ENCODE peak calls at places on chromosomes 12 and 14, in ten cellular contexts. One of them, this sample, is unnamed.

GRCh38 chr12:27680638-27681037 is 15.6 kb upstream of the REP15 start:
- DNase-seq in H9: no peak
- DNase-seq in aorta: no peak
- DNase-seq in germinal center: no peak
- DNase-seq in T-helper 9 cell: no peak
- DNase-seq in uterus: no peak
- DNase-seq in fibroblast of lung: no peak
- DNase-seq in AG10803: no peak
- DNase-seq in SK-N-DZ: no peak
- DNase-seq in stimulated activated CD4-positive, alpha-beta T cell treated with anti-CD3 and anti-CD28 coated beads, Interleukin-2, amount 100 ng/mL, for 48 hours: no peak
- DNase-seq in this sample: no peak

GRCh38 chr12:10196210-10196609 is 16.5 kb upstream of the GABARAPL1 start:
- DNase-seq in H9: no peak
- DNase-seq in aorta: no peak
- DNase-seq in germinal center: peak; percentile 49
- DNase-seq in T-helper 9 cell: no peak
- DNase-seq in uterus: no peak
- DNase-seq in fibroblast of lung: no peak
- DNase-seq in AG10803: no peak
- DNase-seq in SK-N-DZ: no peak
- DNase-seq in stimulated activated CD4-positive, alpha-beta T cell treated with anti-CD3 and anti-CD28 coated beads, Interleukin-2, amount 100 ng/mL, for 48 hours: no peak
- DNase-seq in this sample: no peak

GRCh38 chr14:101781240-101782061 is 19.9 kb downstream of the PPP2R5C start:
- DNase-seq in H9: no peak
- DNase-seq in aorta: peak; percentile 51
- DNase-seq in germinal center: peak; percentile 46
- DNase-seq in T-helper 9 cell: peak; percentile 28
- DNase-seq in uterus: no peak
- DNase-seq in fibroblast of lung: peak; percentile 20
- DNase-seq in AG10803: no peak
- DNase-seq in SK-N-DZ: no peak
- DNase-seq in stimulated activated CD4-positive, alpha-beta T cell treated with anti-CD3 and anti-CD28 coated beads, Interleukin-2, amount 100 ng/mL, for 48 hours: peak; percentile 38
- DNase-seq in this sample: no peak

GRCh38 chr12:130051900-130052299 is 110.4 kb upstream of the FZD10 start:
- DNase-seq in H9: no peak
- DNase-seq in aorta: no peak
- DNase-seq in germinal center: no peak
- DNase-seq in T-helper 9 cell: no peak
- DNase-seq in uterus: no peak
- DNase-seq in fibroblast of lung: no peak
- DNase-seq in AG10803: no peak
- DNase-seq in SK-N-DZ: no peak
- DNase-seq in stimulated activated CD4-positive, alpha-beta T cell treated with anti-CD3 and anti-CD28 coated beads, Interleukin-2, amount 100 ng/mL, for 48 hours: no peak
- DNase-seq in this sample: no peak

GRCh38 chr12:102766961-102767360 is 150.1 kb downstream of the PAH start:
- DNase-seq in H9: no peak
- DNase-seq in aorta: no peak
- DNase-seq in germinal center: no peak
- DNase-seq in T-helper 9 cell: no peak
- DNase-seq in uterus: no peak
- DNase-seq in fibroblast of lung: no peak
- DNase-seq in AG10803: no peak
- DNase-seq in SK-N-DZ: no peak
- DNase-seq in stimulated activated CD4-positive, alpha-beta T cell treated with anti-CD3 and anti-CD28 coated beads, Interleukin-2, amount 100 ng/mL, for 48 hours: no peak
- DNase-seq in this sample: no peak

GRCh38 chr12:82425241-82425640 is 66.9 kb downstream of the METTL25 start:
- DNase-seq in H9: no peak
- DNase-seq in aorta: no peak
- DNase-seq in germinal center: no peak
- DNase-seq in T-helper 9 cell: no peak
- DNase-seq in uterus: no peak
- DNase-seq in fibroblast of lung: peak; percentile 91
- DNase-seq in AG10803: peak; percentile 74
- DNase-seq in SK-N-DZ: no peak
- DNase-seq in stimulated activated CD4-positive, alpha-beta T cell treated with anti-CD3 and anti-CD28 coated beads, Interleukin-2, amount 100 ng/mL, for 48 hours: no peak
- DNase-seq in this sample: no peak

GRCh38 chr12:20429876-20430275 is 61.5 kb downstream of the PDE3A start:
- DNase-seq in H9: no peak
- DNase-seq in aorta: no peak
- DNase-seq in germinal center: no peak
- DNase-seq in T-helper 9 cell: no peak
- DNase-seq in uterus: no peak
- DNase-seq in fibroblast of lung: peak; percentile 38
- DNase-seq in AG10803: no peak
- DNase-seq in SK-N-DZ: no peak
- DNase-seq in stimulated activated CD4-positive, alpha-beta T cell treated with anti-CD3 and anti-CD28 coated beads, Interleukin-2, amount 100 ng/mL, for 48 hours: no peak
- DNase-seq in this sample: no peak

GRCh38 chr12:66629138-66629880 is 49.6 kb downstream of the GRIP1 start:
- DNase-seq in H9: no peak
- DNase-seq in aorta: no peak
- DNase-seq in germinal center: no peak
- DNase-seq in T-helper 9 cell: no peak
- DNase-seq in uterus: no peak
- DNase-seq in fibroblast of lung: no peak
- DNase-seq in AG10803: no peak
- DNase-seq in SK-N-DZ: no peak
- DNase-seq in stimulated activated CD4-positive, alpha-beta T cell treated with anti-CD3 and anti-CD28 coated beads, Interleukin-2, amount 100 ng/mL, for 48 hours: no peak
- DNase-seq in this sample: no peak

GRCh38 chr12:64912501-64912900 is 88.1 kb downstream of the TBC1D30 start:
- DNase-seq in H9: no peak
- DNase-seq in aorta: no peak
- DNase-seq in germinal center: no peak
- DNase-seq in T-helper 9 cell: no peak
- DNase-seq in uterus: peak; percentile 47
- DNase-seq in fibroblast of lung: peak; percentile 47
- DNase-seq in AG10803: peak; percentile 31
- DNase-seq in SK-N-DZ: no peak
- DNase-seq in stimulated activated CD4-positive, alpha-beta T cell treated with anti-CD3 and anti-CD28 coated beads, Interleukin-2, amount 100 ng/mL, for 48 hours: no peak
- DNase-seq in this sample: no peak

GRCh38 chr14:58752782-58753181 is 115.0 kb downstream of the DACT1 start:
- DNase-seq in H9: no peak
- DNase-seq in aorta: peak; percentile 93
- DNase-seq in germinal center: no peak
- DNase-seq in T-helper 9 cell: no peak
- DNase-seq in uterus: peak; percentile 52
- DNase-seq in fibroblast of lung: no peak
- DNase-seq in AG10803: no peak
- DNase-seq in SK-N-DZ: no peak
- DNase-seq in stimulated activated CD4-positive, alpha-beta T cell treated with anti-CD3 and anti-CD28 coated beads, Interleukin-2, amount 100 ng/mL, for 48 hours: no peak
- DNase-seq in this sample: no peak

GRCh38 chr14:72643317-72643801 is 250.5 kb downstream of the DPF3 start:
- DNase-seq in H9: no peak
- DNase-seq in aorta: peak; percentile 58
- DNase-seq in germinal center: no peak
- DNase-seq in T-helper 9 cell: no peak
- DNase-seq in uterus: no peak
- DNase-seq in fibroblast of lung: peak; percentile 100
- DNase-seq in AG10803: peak; percentile 96
- DNase-seq in SK-N-DZ: no peak
- DNase-seq in stimulated activated CD4-positive, alpha-beta T cell treated with anti-CD3 and anti-CD28 coated beads, Interleukin-2, amount 100 ng/mL, for 48 hours: no peak
- DNase-seq in this sample: no peak

GRCh38 chr12:22443379-22444316 is 100.7 kb downstream of the C2CD5 start:
- DNase-seq in H9: peak; percentile 86
- DNase-seq in aorta: peak; percentile 55
- DNase-seq in germinal center: peak; percentile 68
- DNase-seq in T-helper 9 cell: peak; percentile 42
- DNase-seq in uterus: peak; percentile 43
- DNase-seq in fibroblast of lung: peak; percentile 68
- DNase-seq in AG10803: peak; percentile 76
- DNase-seq in SK-N-DZ: peak; percentile 93
- DNase-seq in stimulated activated CD4-positive, alpha-beta T cell treated with anti-CD3 and anti-CD28 coated beads, Interleukin-2, amount 100 ng/mL, for 48 hours: peak; percentile 45
- DNase-seq in this sample: peak; percentile 55

GRCh38 chr12:127773520-127773919 is 493.4 kb upstream of the TMEM132C start:
- DNase-seq in H9: peak; percentile 74
- DNase-seq in aorta: no peak
- DNase-seq in germinal center: no peak
- DNase-seq in T-helper 9 cell: no peak
- DNase-seq in uterus: no peak
- DNase-seq in fibroblast of lung: no peak
- DNase-seq in AG10803: no peak
- DNase-seq in SK-N-DZ: peak; percentile 81
- DNase-seq in stimulated activated CD4-positive, alpha-beta T cell treated with anti-CD3 and anti-CD28 coated beads, Interleukin-2, amount 100 ng/mL, for 48 hours: no peak
- DNase-seq in this sample: peak; percentile 10

GRCh38 chr14:78005325-78005724 is 164.8 kb upstream of the NRXN3 start:
- DNase-seq in H9: no peak
- DNase-seq in aorta: no peak
- DNase-seq in germinal center: no peak
- DNase-seq in T-helper 9 cell: no peak
- DNase-seq in uterus: no peak
- DNase-seq in fibroblast of lung: peak; percentile 94
- DNase-seq in AG10803: peak; percentile 1
- DNase-seq in SK-N-DZ: no peak
- DNase-seq in stimulated activated CD4-positive, alpha-beta T cell treated with anti-CD3 and anti-CD28 coated beads, Interleukin-2, amount 100 ng/mL, for 48 hours: no peak
- DNase-seq in this sample: no peak

GRCh38 chr12:92621312-92621711 is 81.5 kb upstream of the PLEKHG7 start:
- DNase-seq in H9: no peak
- DNase-seq in aorta: no peak
- DNase-seq in germinal center: no peak
- DNase-seq in T-helper 9 cell: no peak
- DNase-seq in uterus: no peak
- DNase-seq in fibroblast of lung: no peak
- DNase-seq in AG10803: no peak
- DNase-seq in SK-N-DZ: no peak
- DNase-seq in stimulated activated CD4-positive, alpha-beta T cell treated with anti-CD3 and anti-CD28 coated beads, Interleukin-2, amount 100 ng/mL, for 48 hours: no peak
- DNase-seq in this sample: no peak

GRCh38 chr14:59283380-59283779 is 94.9 kb downstream of the DAAM1 start:
- DNase-seq in H9: no peak
- DNase-seq in aorta: no peak
- DNase-seq in germinal center: no peak
- DNase-seq in T-helper 9 cell: no peak
- DNase-seq in uterus: no peak
- DNase-seq in fibroblast of lung: peak; percentile 73
- DNase-seq in AG10803: peak; percentile 92
- DNase-seq in SK-N-DZ: no peak
- DNase-seq in stimulated activated CD4-positive, alpha-beta T cell treated with anti-CD3 and anti-CD28 coated beads, Interleukin-2, amount 100 ng/mL, for 48 hours: no peak
- DNase-seq in this sample: no peak

GRCh38 chr14:89504602-89505320 is 87.7 kb upstream of the FOXN3 start:
- DNase-seq in H9: no peak
- DNase-seq in aorta: peak; percentile 58
- DNase-seq in germinal center: no peak
- DNase-seq in T-helper 9 cell: no peak
- DNase-seq in uterus: no peak
- DNase-seq in fibroblast of lung: peak; percentile 90
- DNase-seq in AG10803: peak; percentile 91
- DNase-seq in SK-N-DZ: no peak
- DNase-seq in stimulated activated CD4-positive, alpha-beta T cell treated with anti-CD3 and anti-CD28 coated beads, Interleukin-2, amount 100 ng/mL, for 48 hours: no peak
- DNase-seq in this sample: no peak

GRCh38 chr14:26730929-26731618 is 133.2 kb upstream of the NOVA1 start:
- DNase-seq in H9: peak; percentile 63
- DNase-seq in aorta: no peak
- DNase-seq in germinal center: no peak
- DNase-seq in T-helper 9 cell: no peak
- DNase-seq in uterus: no peak
- DNase-seq in fibroblast of lung: peak; percentile 5
- DNase-seq in AG10803: no peak
- DNase-seq in SK-N-DZ: peak; percentile 31
- DNase-seq in stimulated activated CD4-positive, alpha-beta T cell treated with anti-CD3 and anti-CD28 coated beads, Interleukin-2, amount 100 ng/mL, for 48 hours: no peak
- DNase-seq in this sample: peak; percentile 61

This sample was measured in WTC11.